ENCODE peak calls at places on chromosomes 2 and 18, in six cellular contexts. I is CD8-positive, alpha-beta memory T cell; P is thoracic aorta; U is testis; H is colonic mucosa; Y is OCI-LY7. F is an unnamed sample. For H3K4me1, the result is how much of the 10 kb centered on the place peaks cover.

GRCh38 chr2:173124441-173124840 is 48.8 kb downstream of the MAP3K20 start:
- DNase-seq in I (no peak), P (no peak), U (no peak), H (no peak), Y (no peak), F (peak)

GRCh38 chr2:183244300-183244849 is 120.1 kb downstream of the NUP35 start:
- DNase-seq in I (no peak), P (no peak), U (no peak), H (no peak), Y (no peak), F (no peak)

GRCh38 chr2:54569745-54570296 is 113.7 kb downstream of the SPTBN1 start:
- DNase-seq in I (peak), P (no peak), U (no peak), H (peak), Y (peak), F (no peak)

GRCh38 chr2:101550555-101550954 is 75.6 kb upstream of the RFX8 start:
- DNase-seq in I (no peak), P (no peak), U (no peak), H (no peak), Y (no peak), F (no peak)

GRCh38 chr2:46024146-46024779 is 272.9 kb upstream of the EPAS1 start:
- DNase-seq in I (no peak), P (no peak), U (no peak), H (no peak), Y (no peak), F (no peak)

GRCh38 chr18:61141691-61142090 is 191.5 kb upstream of the CDH20 start:
- DNase-seq in I (no peak), P (no peak), U (no peak), H (no peak), Y (no peak), F (no peak)

GRCh38 chr2:15748736-15749323 is 157.2 kb downstream of the DDX1 start:
- DNase-seq in I (no peak), P (no peak), U (peak), H (peak), Y (peak), F (no peak)

GRCh38 chr18:55856191-55856590 is 268.2 kb upstream of the TCF4 start:
- DNase-seq in I (no peak), P (no peak), U (no peak), H (no peak), Y (no peak), F (no peak)

GRCh38 chr2:8586397-8587051 is 95.3 kb upstream of the ID2 start:
- DNase-seq in I (no peak), P (no peak), U (peak), H (no peak), Y (no peak), F (peak)

GRCh38 chr2:10392100-10392499 is 56.0 kb downstream of the ODC1 start:
- DNase-seq in I (no peak), P (no peak), U (no peak), H (no peak), Y (no peak), F (no peak)

GRCh38 chr2:10392548-10392947 is 55.6 kb downstream of the ODC1 start:
- DNase-seq in I (no peak), P (no peak), U (no peak), H (no peak), Y (no peak), F (no peak)

GRCh38 chr2:10389596-10389995 is 58.5 kb downstream of the ODC1 start:
- DNase-seq in I (no peak), P (no peak), U (no peak), H (no peak), Y (no peak), F (no peak)

GRCh38 chr2:10389191-10389590 is 58.9 kb downstream of the ODC1 start:
- DNase-seq in I (no peak), P (no peak), U (no peak), H (no peak), Y (no peak), F (no peak)

DNA sequence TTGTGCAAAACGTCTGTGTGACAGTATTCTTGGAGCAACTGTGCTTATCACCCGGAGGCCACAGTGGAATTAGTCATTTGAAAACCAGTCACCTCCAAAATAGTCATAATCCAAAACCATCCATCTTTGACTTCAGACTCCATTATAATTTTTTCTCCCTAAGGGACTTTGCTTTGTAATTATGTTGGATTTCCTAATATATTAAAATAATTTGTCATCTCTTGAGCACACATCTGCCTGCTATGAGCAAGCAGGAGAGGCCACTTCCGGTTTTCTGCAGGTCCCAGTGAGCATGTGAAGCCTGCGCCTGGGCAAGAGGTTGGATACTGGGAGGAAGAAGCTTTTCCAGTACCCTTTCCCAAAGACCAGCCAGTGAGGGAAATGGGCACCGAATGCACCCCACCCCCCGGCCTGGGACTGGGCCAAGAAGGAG is 57.7 kb downstream of the ODC1 start:
- DNase-seq in I (no peak), P (no peak), U (no peak), H (no peak), Y (no peak), F (no peak)
- H3K4me1 ChIP-seq in I (under half), P (under half), U (under half), H (under half), Y (under half), F (half or more)

DNA sequence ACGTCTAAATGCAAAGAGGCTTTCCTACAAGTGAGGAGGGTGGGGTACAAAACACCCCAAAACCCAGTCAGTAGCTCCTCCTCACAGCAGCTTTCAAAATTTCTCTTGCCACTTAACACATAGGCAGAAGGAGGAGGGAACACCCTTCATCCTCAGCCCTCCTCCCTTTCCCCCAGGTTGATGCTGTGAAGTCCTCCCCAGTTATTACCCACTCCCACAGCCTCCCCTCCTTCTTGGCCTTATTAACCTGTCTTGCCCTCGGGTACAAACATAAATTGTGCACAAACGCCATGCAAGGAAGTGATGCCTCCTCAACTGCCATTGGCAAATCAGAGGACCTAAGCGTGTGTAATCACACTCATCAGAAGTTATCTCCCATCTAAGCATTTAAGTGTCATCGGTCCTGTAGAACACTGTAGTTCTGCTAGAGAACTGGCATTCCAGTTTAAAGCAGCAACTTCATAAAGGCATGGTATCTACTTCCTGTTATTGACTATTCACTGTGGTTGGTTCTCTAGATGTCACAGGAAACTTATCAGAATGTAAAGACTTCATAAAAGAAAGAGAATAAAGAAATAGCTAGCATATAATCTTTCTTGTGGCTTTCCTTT is at the start of gene DSC1:
- DNase-seq in I (peak), P (no peak), U (no peak), H (no peak), Y (no peak), F (no peak)
- H3K4me3 ChIP-seq in I (peak), P (no peak), U (no peak), H (no peak), Y (no peak), F (no peak)

GRCh38 chr2:222450021-222450420 is 25.7 kb downstream of the SGPP2 start:
- DNase-seq in I (no peak), P (no peak), U (no peak), H (no peak), Y (no peak), F (no peak)
- H3K4me1 ChIP-seq in I (under half), P (under half), U (under half), H (under half), Y (under half), F (under half)

GRCh38 chr2:152648336-152648735 is 68.9 kb downstream of the PRPF40A start:
- DNase-seq in I (no peak), P (no peak), U (no peak), H (peak), Y (no peak), F (no peak)

GRCh38 chr2:152649997-152650396 is 67.3 kb downstream of the PRPF40A start:
- DNase-seq in I (no peak), P (no peak), U (no peak), H (no peak), Y (no peak), F (no peak)

GRCh38 chr2:152646775-152647174 is 70.5 kb downstream of the PRPF40A start:
- DNase-seq in I (no peak), P (no peak), U (no peak), H (no peak), Y (no peak), F (no peak)

GRCh38 chr2:152646264-152646663 is 71.0 kb downstream of the PRPF40A start:
- DNase-seq in I (no peak), P (no peak), U (no peak), H (no peak), Y (no peak), F (no peak)

DNA sequence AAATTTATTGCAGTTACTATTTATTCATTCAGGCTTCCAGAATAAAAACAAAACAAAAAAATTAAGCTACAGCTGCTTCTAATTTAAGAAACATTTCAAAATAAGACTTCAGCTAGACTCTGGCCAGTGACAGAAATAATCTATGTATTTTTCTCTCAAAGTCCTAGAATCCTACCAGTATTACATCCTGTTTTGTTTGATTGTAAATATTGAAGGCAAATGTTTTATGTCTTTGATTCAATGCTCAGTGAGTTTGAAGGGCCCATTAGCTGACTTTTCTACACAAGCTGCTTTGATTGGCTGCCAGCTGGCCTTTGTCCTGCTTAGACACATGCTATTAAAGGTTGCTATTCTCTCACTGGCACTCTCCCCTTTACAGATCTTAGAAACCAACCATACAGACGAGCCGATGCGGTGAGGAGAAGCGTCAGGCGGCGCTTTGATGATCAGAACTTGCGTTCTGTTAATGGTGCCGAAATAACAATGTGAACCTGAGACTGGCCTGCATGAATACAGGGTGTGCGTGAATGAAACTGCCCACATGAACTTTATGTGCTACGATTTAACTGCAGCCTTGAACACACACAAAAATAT is 69.7 kb downstream of the PRPF40A start:
- DNase-seq in I (no peak), P (no peak), U (peak), H (peak), Y (no peak), F (peak)
- H3K4me3 ChIP-seq in I (no peak), P (no peak), U (no peak), H (no peak), Y (no peak), F (no peak)

GRCh38 chr2:774436-774835 is 97.2 kb upstream of the TMEM18 start:
- DNase-seq in I (no peak), P (no peak), U (no peak), H (no peak), Y (no peak), F (no peak)
- H3K4me1 ChIP-seq in I (under half), P (under half), U (under half), H (under half), Y (under half), F (under half)

GRCh38 chr18:79817607-79817998 is 19.9 kb downstream of the KCNG2 start:
- DNase-seq in I (no peak), P (no peak), U (no peak), H (no peak), Y (no peak), F (no peak)

GRCh38 chr18:79819064-79819725 is 21.5 kb downstream of the KCNG2 start:
- DNase-seq in I (no peak), P (no peak), U (no peak), H (peak), Y (no peak), F (no peak)

GRCh38 chr18:79816981-79817606 is 19.4 kb downstream of the KCNG2 start:
- DNase-seq in I (no peak), P (no peak), U (no peak), H (no peak), Y (no peak), F (no peak)

GRCh38 chr18:79818631-79819030 is 20.9 kb downstream of the KCNG2 start:
- DNase-seq in I (no peak), P (no peak), U (no peak), H (peak), Y (no peak), F (no peak)

GRCh38 chr18:79818036-79818435 is 20.3 kb downstream of the KCNG2 start:
- DNase-seq in I (no peak), P (no peak), U (no peak), H (no peak), Y (no peak), F (no peak)
- H3K4me3 ChIP-seq in I (no peak), P (no peak), U (no peak), H (no peak), Y (no peak), F (no peak)

GRCh38 chr2:85009019-85009618 is 38.2 kb downstream of the KCMF1 start:
- DNase-seq in I (no peak), P (no peak), U (no peak), H (no peak), Y (peak), F (no peak)
- H3K4me1 ChIP-seq in I (under half), P (under half), U (under half), H (under half), Y (under half), F (half or more)

GRCh38 chr18:58255701-58256311 is 211.8 kb downstream of the NEDD4L start:
- DNase-seq in I (no peak), P (no peak), U (no peak), H (no peak), Y (no peak), F (peak)

GRCh38 chr18:58253871-58254270 is 209.8 kb downstream of the NEDD4L start:
- DNase-seq in I (no peak), P (no peak), U (no peak), H (no peak), Y (no peak), F (no peak)

GRCh38 chr18:58256316-58257080 is 212.5 kb downstream of the NEDD4L start:
- DNase-seq in I (no peak), P (no peak), U (no peak), H (no peak), Y (no peak), F (no peak)

GRCh38 chr18:58253318-58253717 is 209.3 kb downstream of the NEDD4L start:
- DNase-seq in I (no peak), P (no peak), U (no peak), H (no peak), Y (no peak), F (no peak)

DNA sequence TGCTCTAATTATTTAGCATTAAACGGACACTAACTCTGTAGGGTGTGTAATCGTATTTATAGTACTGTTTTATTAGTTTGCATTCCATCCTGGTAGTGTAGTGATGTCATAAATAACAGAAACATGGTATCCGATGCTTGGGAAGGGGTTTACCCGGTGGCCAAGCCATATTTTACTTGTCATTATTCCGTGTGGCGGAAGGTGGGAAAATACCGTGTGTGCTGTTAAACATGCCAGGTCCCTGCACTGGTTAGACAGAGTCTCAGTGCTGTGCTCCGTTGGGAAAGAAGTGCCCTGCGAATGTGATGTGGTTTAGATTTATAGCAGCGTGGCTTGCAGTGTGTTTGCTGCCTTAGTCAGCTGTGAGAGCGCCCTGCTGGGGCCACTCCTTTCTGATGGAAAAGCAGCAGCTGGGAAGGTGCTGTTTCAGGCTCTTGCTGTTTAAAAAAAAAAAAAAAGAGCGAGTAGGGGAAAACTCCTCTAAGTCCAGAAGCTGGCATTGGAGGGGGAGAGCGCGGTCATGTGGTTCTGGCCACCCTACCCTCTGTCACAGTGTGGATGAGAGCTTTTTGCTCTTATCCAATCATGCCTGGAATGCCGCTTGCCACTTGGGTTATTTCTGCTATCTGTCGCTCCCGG is 211.0 kb downstream of the NEDD4L start:
- DNase-seq in I (no peak), P (no peak), U (no peak), H (no peak), Y (no peak), F (peak)
- H3K4me3 ChIP-seq in I (no peak), P (no peak), U (no peak), H (no peak), Y (no peak), F (peak)

F was measured in heart left ventricle.